ENCODE peak calls at places on chromosomes 11 and 22, in ten cellular contexts. N, H, J, S, U, M, O, G, T and X are unnamed samples.

GRCh38 chr11:95999604-96000003 is 75.7 kb upstream of the MTMR2 start:
- DNase-seq in N (no peak), H (no peak), J (no peak), S (no peak), U (no peak), M (no peak), O (no peak), G (no peak), T (no peak), X (no peak)

GRCh38 chr11:390175-390574 is 3.8 kb upstream of the PKP3 start:
- DNase-seq in N (no peak), H (no peak), J (no peak), S (no peak), U (no peak), M (no peak), O (peak; percentile 23), G (peak; percentile 64), T (no peak), X (no peak)

GRCh38 chr11:116328851-116329250 is 443.9 kb downstream of the BUD13 start:
- DNase-seq in N (no peak), H (no peak), J (no peak), S (no peak), U (no peak), M (no peak), O (no peak), G (no peak), T (no peak), X (no peak)

GRCh38 chr11:118258410-118258809 is 5.7 kb downstream of the MPZL2 start:
- DNase-seq in N (peak; percentile 3), H (no peak), J (no peak), S (no peak), U (no peak), M (no peak), O (peak; percentile 50), G (no peak), T (no peak), X (no peak)

GRCh38 chr22:30830907-30831306 is 136.2 kb downstream of the OSBP2 start:
- DNase-seq in N (peak; percentile 87), H (peak; percentile 89), J (no peak), S (no peak), U (peak; percentile 89), M (peak; percentile 67), O (peak; percentile 95), G (peak; percentile 55), T (peak; percentile 59), X (peak; percentile 52)

GRCh38 chr22:44092636-44093220 is 68.6 kb downstream of the PARVB start:
- DNase-seq in N (no peak), H (no peak), J (no peak), S (no peak), U (no peak), M (no peak), O (no peak), G (no peak), T (peak; percentile 9), X (no peak)

GRCh38 chr22:46413725-46414379 is 78.3 kb downstream of the TRMU start:
- DNase-seq in N (no peak), H (no peak), J (no peak), S (no peak), U (no peak), M (no peak), O (no peak), G (no peak), T (no peak), X (no peak)

GRCh38 chr11:123581651-123582399 is 72.6 kb downstream of the SCN3B start:
- DNase-seq in N (no peak), H (no peak), J (no peak), S (no peak), U (no peak), M (no peak), O (no peak), G (no peak), T (no peak), X (no peak)

GRCh38 chr11:1671658-1672057 is 25.3 kb upstream of the KRTAP5-6 start:
- DNase-seq in N (no peak), H (no peak), J (no peak), S (no peak), U (no peak), M (no peak), O (no peak), G (no peak), T (no peak), X (no peak)

GRCh38 chr22:42915980-42916765 is 59.1 kb upstream of the ARFGAP3 start:
- DNase-seq in N (no peak), H (no peak), J (no peak), S (no peak), U (no peak), M (no peak), O (no peak), G (peak; percentile 59), T (peak; percentile 25), X (no peak)
- H3K4me3 ChIP-seq in N (no peak overlapping the region), H (no peak overlapping the region), J (no peak overlapping the region), S (no peak overlapping the region), U (no peak overlapping the region), M (no peak overlapping the region), O (no peak overlapping the region), G (no peak overlapping the region), T (no peak overlapping the region), X (no peak overlapping the region)

DNA sequence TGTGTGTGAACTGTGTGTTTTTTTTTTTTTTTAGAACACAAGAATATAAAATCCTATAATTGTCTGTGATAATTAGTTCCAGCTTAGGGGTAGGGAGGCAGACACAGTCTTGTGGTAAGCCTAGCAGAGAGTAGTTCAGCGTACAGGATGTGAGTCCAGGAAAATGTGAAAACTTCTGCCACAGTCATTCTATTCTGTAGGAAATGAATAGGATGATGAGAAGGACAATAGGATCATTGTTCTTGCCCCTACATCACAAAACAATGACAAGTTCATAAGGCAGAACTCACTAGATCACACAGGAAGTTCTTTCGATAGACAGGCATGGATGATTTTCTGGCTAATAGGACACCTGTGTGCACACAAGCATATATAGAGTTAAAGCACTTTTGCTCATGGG is 132.2 kb downstream of the NAV2 start:
- DNase-seq in N (no peak), H (no peak), J (no peak), S (no peak), U (no peak), M (no peak), O (no peak), G (no peak), T (no peak), X (no peak)
- H3K4me3 ChIP-seq in N (no peak overlapping the region), H (no peak overlapping the region), J (no peak overlapping the region), S (no peak overlapping the region), U (no peak overlapping the region), M (no peak overlapping the region), O (no peak overlapping the region), G (no peak overlapping the region), T (no peak overlapping the region), X (no peak overlapping the region)

GRCh38 chr22:38041760-38042584 is 15.2 kb upstream of the PICK1 start:
- DNase-seq in N (no peak), H (no peak), J (no peak), S (no peak), U (no peak), M (no peak), O (no peak), G (no peak), T (no peak), X (no peak)

GRCh38 chr22:38036392-38037062 is 20.7 kb upstream of the PICK1 start:
- DNase-seq in N (no peak), H (no peak), J (no peak), S (no peak), U (no peak), M (no peak), O (no peak), G (no peak), T (no peak), X (no peak)

GRCh38 chr22:38038426-38038825 is 18.8 kb upstream of the PICK1 start:
- DNase-seq in N (no peak), H (no peak), J (no peak), S (no peak), U (no peak), M (no peak), O (no peak), G (no peak), T (no peak), X (no peak)

GRCh38 chr22:38040953-38041759 is 16.0 kb upstream of the PICK1 start:
- DNase-seq in N (no peak), H (peak; percentile 14), J (no peak), S (no peak), U (no peak), M (no peak), O (no peak), G (no peak), T (no peak), X (no peak)

DNA sequence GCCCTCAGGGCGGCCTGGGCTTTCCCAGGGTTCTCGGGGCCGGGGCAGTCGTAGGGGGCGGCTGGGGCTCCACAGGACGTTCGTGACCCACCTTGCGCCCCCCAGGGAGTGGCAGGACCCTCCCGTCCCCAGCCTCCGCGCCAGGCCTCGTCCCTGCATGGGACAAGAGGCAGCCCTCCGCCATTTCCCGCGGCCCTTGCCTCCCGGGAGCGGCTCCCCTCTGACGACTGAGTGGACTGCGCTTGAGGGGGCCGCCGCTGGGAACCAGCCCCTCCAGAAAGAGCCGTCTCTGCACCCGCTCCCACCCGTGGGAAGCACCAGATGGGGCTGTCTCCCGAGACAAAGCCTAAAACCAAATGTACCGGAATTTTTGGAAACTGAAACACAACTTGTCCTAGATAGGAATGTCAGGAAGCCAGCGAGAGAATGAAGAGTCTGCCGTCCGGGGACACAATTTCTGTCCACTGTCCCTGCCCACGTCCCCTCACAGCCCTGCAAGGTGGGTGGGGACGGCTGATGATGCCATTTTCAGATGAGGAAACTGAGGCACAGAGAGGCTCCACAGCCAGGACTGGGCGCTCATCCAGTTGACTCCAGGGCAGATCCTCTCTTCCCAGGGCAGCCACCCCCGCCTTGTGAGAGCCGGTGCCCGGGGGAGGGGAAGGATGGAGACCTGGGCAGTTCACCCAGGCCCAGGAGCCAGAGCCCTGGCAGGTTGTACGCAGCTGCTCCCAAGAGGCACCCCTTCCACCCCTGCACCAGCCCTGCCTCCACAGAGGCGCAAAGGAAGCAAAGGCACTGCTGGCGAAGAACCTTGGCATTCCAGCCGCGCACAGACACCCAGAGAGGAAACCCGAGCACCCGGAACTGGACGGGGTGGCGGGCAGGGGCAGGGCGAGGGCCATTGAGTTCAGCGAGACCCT is 18.1 kb upstream of the PICK1 start:
- DNase-seq in N (no peak), H (no peak), J (no peak), S (no peak), U (no peak), M (no peak), O (no peak), G (no peak), T (no peak), X (no peak)
- H3K4me3 ChIP-seq in N (no peak overlapping the region), H (no peak overlapping the region), J (no peak overlapping the region), S (no peak overlapping the region), U (no peak overlapping the region), M (no peak overlapping the region), O (no peak overlapping the region), G (no peak overlapping the region), T (no peak overlapping the region), X (no peak overlapping the region)

DNA sequence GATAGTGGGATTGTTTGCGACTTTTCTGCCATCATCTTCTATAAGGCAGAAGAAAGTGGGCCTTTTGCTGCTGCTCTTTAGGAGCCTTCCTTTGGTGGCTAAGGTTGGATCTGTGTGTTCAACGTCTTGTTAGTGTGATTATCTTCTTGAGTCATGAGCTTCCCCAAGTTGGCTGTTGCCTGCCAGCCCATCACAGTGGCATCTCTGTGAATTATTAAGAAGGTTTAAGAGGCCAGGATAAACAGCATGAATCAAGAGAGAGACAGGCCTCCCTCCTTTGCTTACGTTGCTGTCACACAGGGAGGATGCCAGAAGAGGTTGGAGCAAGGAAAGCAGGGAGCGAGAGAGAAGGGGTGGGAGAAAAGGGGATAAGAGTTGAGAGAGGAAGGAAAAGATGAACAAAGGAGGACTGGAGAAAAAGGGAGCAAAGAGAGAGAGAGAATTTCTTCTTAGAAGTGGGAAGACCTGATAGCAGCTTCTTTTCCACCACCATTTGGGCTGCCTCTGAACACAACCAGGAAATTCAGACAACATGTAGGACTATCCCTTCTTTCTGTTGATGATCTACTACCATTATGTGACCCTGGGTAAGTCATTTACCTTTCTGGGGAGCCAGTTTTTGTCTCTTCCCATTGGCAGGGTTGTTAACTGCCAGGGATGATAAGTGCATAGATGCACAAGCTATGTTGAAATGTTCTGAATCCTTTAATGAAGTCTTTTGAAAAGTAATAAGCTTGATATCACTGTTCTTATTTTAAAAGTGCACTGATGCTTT is 126.5 kb downstream of the NAV2 start:
- DNase-seq in N (peak; percentile 28), H (no peak), J (no peak), S (no peak), U (no peak), M (no peak), O (no peak), G (no peak), T (no peak), X (peak; percentile 79)
- H3K4me3 ChIP-seq in N (no peak overlapping the region), H (no peak overlapping the region), J (no peak overlapping the region), S (no peak overlapping the region), U (no peak overlapping the region), M (no peak overlapping the region), O (no peak overlapping the region), G (no peak overlapping the region), T (no peak overlapping the region), X (no peak overlapping the region)